ENCODE peak calls at places on chromosome 9, in nine cellular contexts. L is esophagus squamous epithelium, P is Peyer's patch, Y is IMR-90, J is lower leg skin, K is endothelial cell of umbilical vein, Q is sigmoid colon, U is HCT116, V is breast epithelium. C is an unnamed sample.
A peak's percentile ranks its signal among the peaks of the same experiment; 100 is the strongest.

GRCh38 chr9:90342607-90343006 is 300.0 kb downstream of the DIRAS2 start:
- DNase-seq in Q (no peak), U (no peak), P (no peak), V (no peak), J (no peak), Y (no peak), L (no peak), K (no peak), C (no peak)

GRCh38 chr9:136551401-136552116 is 5.7 kb upstream of the NOTCH1 start:
- DNase-seq in Y (peak; percentile 64), Q (peak; percentile 96), L (no peak), U (no peak), V (peak; percentile 76), K (peak; percentile 56), J (peak; percentile 83), P (peak; percentile 69), C (no peak)

GRCh38 chr9:128078504-128079434 is 10.7 kb downstream of the SLC25A25 start:
- DNase-seq in J (no peak), Y (peak; percentile 63), Q (no peak), L (no peak), K (peak; percentile 53), V (no peak), U (peak; percentile 79), P (no peak), C (peak; percentile 74)

GRCh38 chr9:125409637-125410521 is 148.3 kb downstream of the GAPVD1 start:
- DNase-seq in P (no peak), J (no peak), Q (no peak), K (no peak), Y (peak; percentile 53), U (peak; percentile 98), L (no peak), V (no peak), C (no peak)

GRCh38 chr9:69168709-69169217 is 5.3 kb upstream of the TJP2 start:
- DNase-seq in Q (no peak), J (peak; percentile 57), Y (peak; percentile 82), U (no peak), L (no peak), V (no peak), P (peak; percentile 52), K (no peak), C (peak; percentile 87)

GRCh38 chr9:11194249-11194648 is 581.4 kb upstream of the PTPRD start:
- DNase-seq in P (no peak), L (no peak), U (no peak), Q (no peak), J (no peak), V (no peak), K (no peak), Y (no peak), C (no peak)

GRCh38 chr9:94097788-94098413 is 13.6 kb downstream of the PTPDC1 start:
- DNase-seq in U (peak; percentile 75), J (no peak), K (no peak), L (no peak), V (no peak), Y (peak; percentile 95), P (no peak), Q (peak; percentile 68), C (no peak)

GRCh38 chr9:137028281-137029057 is 432 bp upstream of the ABCA2 start:
- DNase-seq in J (no peak), U (no peak), Q (no peak), V (peak; percentile 73), L (no peak), K (peak; percentile 19), P (peak; percentile 75), Y (peak; percentile 11), C (peak; percentile 79)

GRCh38 chr9:71812385-71812784 is 44.1 kb upstream of the CEMIP2 start:
- DNase-seq in V (no peak), J (no peak), L (no peak), U (no peak), P (no peak), Q (no peak), Y (peak; percentile 12), K (no peak), C (no peak)

GRCh38 chr9:2032234-2032633 is 17.1 kb downstream of the SMARCA2 start:
- DNase-seq in Y (no peak), K (no peak), L (no peak), U (no peak), Q (no peak), P (no peak), J (no peak), V (no peak), C (no peak)

GRCh38 chr9:125218621-125219020 is 18.3 kb downstream of the RABEPK start:
- DNase-seq in P (no peak), U (no peak), L (no peak), Q (no peak), V (no peak), K (no peak), J (no peak), Y (no peak), C (no peak)

GRCh38 chr9:83583151-83584014 is 39.6 kb upstream of the IDNK start:
- DNase-seq in Q (peak; percentile 70), U (peak; percentile 48), V (no peak), Y (peak; percentile 59), L (no peak), K (peak; percentile 60), J (peak; percentile 38), P (peak; percentile 24), C (no peak)

DNA sequence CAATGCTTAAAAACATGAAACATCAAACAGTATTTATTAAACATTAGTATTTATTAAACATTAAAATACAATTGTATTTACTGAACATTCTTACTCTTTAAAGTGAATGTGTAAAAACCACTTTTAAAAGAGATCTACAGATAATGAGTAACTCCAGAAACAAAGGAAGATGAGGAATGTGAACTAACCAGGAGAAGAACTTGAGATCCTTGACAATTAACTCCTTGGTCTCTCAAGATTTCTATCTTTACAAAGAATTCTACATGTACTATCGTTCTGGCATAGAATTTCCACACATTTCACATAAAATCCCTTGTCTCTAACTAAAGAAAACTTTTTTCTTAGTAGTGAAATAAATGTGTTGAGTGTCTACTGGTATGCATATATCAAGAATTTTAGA is 28.7 kb upstream of the IFNE start:
- DNase-seq in L (no peak), V (no peak), U (no peak), P (no peak), J (no peak), Y (no peak), K (no peak), Q (no peak), C (no peak)
- TF ChIP-seq POLR2A in L (no peak), V (no peak), U (no peak), P (no peak), J (no peak), Y (no peak), K (no peak), Q (no peak), C (no peak)

GRCh38 chr9:78437721-78438610 is 141.0 kb downstream of the PSAT1 start:
- DNase-seq in Y (no peak), P (no peak), K (no peak), U (no peak), V (no peak), L (no peak), Q (no peak), J (no peak), C (no peak)

GRCh38 chr9:78439866-78440830 is 143.2 kb downstream of the PSAT1 start:
- DNase-seq in P (no peak), Q (no peak), L (no peak), V (no peak), J (no peak), K (no peak), Y (no peak), U (no peak), C (no peak)

GRCh38 chr9:78438765-78439164 is 141.8 kb downstream of the PSAT1 start:
- DNase-seq in J (no peak), V (no peak), U (no peak), L (no peak), K (no peak), Y (no peak), Q (no peak), P (no peak), C (no peak)

GRCh38 chr9:78441396-78441795 is 144.5 kb downstream of the PSAT1 start:
- DNase-seq in V (no peak), L (no peak), Q (no peak), U (no peak), J (no peak), K (no peak), Y (no peak), P (no peak), C (no peak)

DNA sequence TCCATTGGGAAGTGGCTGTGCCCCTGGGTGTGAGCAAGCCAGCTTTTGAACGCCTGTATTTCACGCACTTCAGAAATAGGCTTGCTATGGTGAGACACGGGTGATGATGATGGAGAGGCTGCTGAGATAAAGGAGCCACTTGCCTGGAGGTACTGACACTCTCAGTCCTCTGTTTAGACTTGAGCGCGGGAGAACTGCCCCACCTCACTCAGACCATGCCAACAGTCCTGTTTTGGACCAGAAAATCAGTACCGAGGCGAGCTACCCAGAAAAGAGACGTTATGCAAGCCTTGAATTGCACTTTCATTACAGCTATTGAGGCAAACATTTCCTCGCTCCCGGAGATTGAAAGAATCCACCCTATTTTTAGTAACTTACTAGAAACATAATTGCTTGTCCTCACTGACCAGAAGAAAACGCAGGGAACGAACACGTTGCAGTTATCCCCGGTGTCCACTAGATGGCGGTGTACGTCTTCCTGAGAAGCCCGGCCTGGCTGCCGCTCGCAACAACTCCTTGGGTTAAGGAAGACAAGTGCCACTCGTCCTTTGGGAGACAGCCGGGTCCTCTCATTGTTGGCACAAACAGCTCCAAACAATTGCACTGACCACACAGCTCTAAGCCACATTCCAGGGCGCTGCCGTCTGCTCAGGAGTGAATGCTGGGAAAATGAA is 142.4 kb downstream of the PSAT1 start:
- DNase-seq in V (peak; percentile 82), J (peak; percentile 82), Q (peak; percentile 90), Y (peak; percentile 89), L (no peak), P (peak; percentile 57), U (peak; percentile 62), K (peak; percentile 76), C (peak; percentile 82)
- H3K4me3 ChIP-seq in V (no peak overlapping the region), J (no peak overlapping the region), Q (peak overlapping the region; percentile 31), Y (peak overlapping the region; percentile 5), L (peak overlapping the region; percentile 49), P (no peak overlapping the region), U (no peak overlapping the region), K (no peak overlapping the region), C (no peak overlapping the region)

GRCh38 chr9:14434971-14435718 is 121.2 kb upstream of the NFIB start:
- DNase-seq in U (no peak), K (no peak), L (no peak), V (no peak), P (no peak), Y (no peak), J (no peak), Q (no peak), C (no peak)
- TF ChIP-seq POLR2A in U (no peak), K (no peak), L (no peak), V (no peak), P (no peak), Y (no peak), J (no peak), Q (no peak), C (no peak)

DNA sequence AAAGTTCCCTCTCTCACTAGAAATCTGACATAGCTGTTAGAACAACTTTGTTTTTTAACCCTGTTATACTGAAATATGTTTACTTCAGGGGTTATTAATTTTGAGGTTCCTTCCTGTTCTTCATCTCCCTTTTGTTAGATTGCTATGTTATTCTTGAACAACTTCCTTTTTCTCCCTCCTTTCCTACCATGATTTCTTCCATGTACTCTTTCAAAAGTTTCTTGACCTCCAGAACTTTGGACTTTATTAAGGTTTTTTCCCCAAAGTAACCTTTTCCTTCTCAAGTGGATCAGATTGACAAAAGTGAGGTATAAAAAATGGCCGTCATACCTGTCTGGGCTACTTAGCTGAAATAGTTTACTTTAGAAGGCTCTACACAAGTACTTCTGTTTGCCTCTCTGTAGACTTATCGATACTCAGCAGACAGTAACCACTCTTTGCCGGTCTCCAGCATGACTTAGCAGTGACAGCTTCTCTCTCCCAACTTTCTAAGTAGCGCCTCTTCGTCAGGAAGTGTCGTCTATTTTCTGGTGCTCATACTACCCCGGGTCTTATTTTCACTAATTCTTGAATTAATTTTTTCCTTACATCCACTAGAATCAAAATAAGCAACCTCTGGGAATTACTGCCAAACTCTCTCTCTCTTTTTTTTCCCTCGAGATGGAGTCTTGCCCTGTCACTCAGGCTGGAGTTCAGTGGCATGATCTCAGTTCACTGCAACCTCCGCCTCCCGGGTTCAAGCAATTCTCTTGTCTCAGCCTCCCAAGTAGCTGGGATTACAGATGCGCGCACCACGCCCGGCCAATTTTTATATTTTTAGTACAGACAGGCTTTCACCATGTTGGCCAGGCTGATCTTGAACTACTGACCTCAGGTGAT is 19.7 kb downstream of the NFIL3 start:
- DNase-seq in V (no peak), P (no peak), U (no peak), Y (no peak), K (no peak), Q (no peak), J (no peak), L (no peak), C (no peak)
- H3K4me3 ChIP-seq in V (no peak overlapping the region), P (no peak overlapping the region), U (no peak overlapping the region), Y (no peak overlapping the region), K (no peak overlapping the region), Q (no peak overlapping the region), J (no peak overlapping the region), L (no peak overlapping the region), C (no peak overlapping the region)